ENCODE peak calls at places on chromosomes 6 and 20, in four cellular contexts. W is brain microvascular endothelial cell, E is heart right ventricle, H is stomach. O is an unnamed sample.
A peak's percentile ranks its signal among the peaks of the same experiment; 100 is the strongest.

GRCh38 chr6:122063090-122063489 is 336.4 kb upstream of the HSF2 start:
- DNase-seq in H (no peak), W (no peak), E (no peak), O (no peak)

GRCh38 chr6:108364470-108364869 is 69.6 kb downstream of the AFG1L start:
- DNase-seq in H (no peak), W (no peak), E (no peak), O (no peak)

GRCh38 chr20:53364617-53365016 is 229.0 kb downstream of the ZNF217 start:
- DNase-seq in W (no peak), E (no peak), H (no peak), O (no peak)

GRCh38 chr6:113457156-113457555 is 400.0 kb upstream of the MARCKS start:
- DNase-seq in H (no peak), W (peak; percentile 95), E (no peak), O (no peak)

GRCh38 chr6:43668151-43669028 is 19.2 kb downstream of the MRPS18A start:
- DNase-seq in H (peak; percentile 69), E (peak; percentile 57), W (peak; percentile 14), O (peak; percentile 32)

GRCh38 chr6:32980488-32981038 is 12.2 kb downstream of the BRD2 start:
- DNase-seq in H (no peak), E (no peak), W (no peak), O (no peak)

GRCh38 chr20:23879811-23880374 is 345 bp upstream of the CST5 start:
- DNase-seq in E (no peak), H (no peak), W (no peak), O (no peak)

GRCh38 chr20:52610749-52611148 is 361.4 kb upstream of the TSHZ2 start:
- DNase-seq in H (no peak), E (no peak), W (no peak), O (no peak)

GRCh38 chr20:34923414-34923813 is 32.2 kb downstream of the GSS start:
- DNase-seq in H (no peak), E (no peak), W (no peak), O (no peak)

GRCh38 chr6:83258517-83258916 is 65.4 kb downstream of the RWDD2A start:
- DNase-seq in W (peak; percentile 40), E (no peak), H (no peak), O (no peak)

GRCh38 chr6:142334294-142334693 is 32.5 kb downstream of the ADGRG6 start:
- DNase-seq in E (no peak), W (no peak), H (no peak), O (no peak)

GRCh38 chr6:25749837-25750236 is 4.7 kb upstream of the SLC17A4 start:
- DNase-seq in E (no peak), H (no peak), W (no peak), O (no peak)

GRCh38 chr6:42041131-42042055 is 8.9 kb upstream of the TAF8 start:
- DNase-seq in H (no peak), W (no peak), E (peak; percentile 63), O (no peak)

GRCh38 chr20:46635514-46636091 is 15.7 kb downstream of the SLC13A3 start:
- DNase-seq in W (no peak), H (no peak), E (no peak), O (no peak)

DNA sequence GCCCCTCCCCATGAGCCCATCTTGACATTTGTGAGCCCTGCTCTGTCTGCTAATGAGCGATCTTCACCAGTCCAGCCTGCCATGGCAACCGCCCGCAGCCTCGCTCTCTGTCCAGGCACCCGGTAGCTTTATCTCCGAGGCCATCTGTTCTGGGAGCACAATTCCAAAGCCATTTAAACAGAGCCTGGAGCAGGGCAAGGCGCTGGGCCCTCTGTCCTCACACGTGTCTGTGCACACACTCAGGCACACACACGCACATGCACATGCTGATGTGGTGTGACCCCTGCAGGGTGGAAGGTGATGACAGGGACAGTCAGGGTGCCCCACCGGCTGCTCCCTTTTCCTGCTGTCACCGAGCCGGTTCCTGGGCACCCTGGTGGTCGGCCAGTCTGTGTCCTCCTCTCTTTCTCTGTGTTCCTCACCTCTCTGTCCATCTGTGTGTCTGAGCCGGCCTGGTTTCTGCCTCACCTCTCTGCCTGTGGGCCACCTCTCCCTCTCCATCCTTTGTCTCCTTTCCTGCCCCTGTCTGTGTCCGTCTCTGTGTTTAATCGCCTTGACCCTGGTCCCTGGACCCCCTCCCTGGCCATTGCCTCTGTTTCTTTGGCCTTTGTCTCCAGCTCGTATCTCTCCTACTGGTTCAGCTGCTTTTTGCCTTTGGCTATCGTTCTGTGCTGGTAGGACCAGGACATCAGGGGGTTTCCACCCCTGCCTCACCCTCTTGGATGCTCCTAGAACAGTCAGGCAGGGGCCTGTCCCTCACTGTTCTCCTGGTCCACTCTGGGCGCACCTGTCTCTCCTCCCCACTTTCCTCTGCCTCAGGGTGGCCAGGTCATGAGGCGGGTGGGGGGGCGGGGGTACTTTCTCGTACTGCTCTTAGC is 8.8 kb upstream of the MYT1 start:
- DNase-seq in H (no peak), E (no peak), W (no peak), O (no peak)
- H3K27me3 ChIP-seq in H (peaks cover 18% of the 10 kb centered on the region), E (peaks cover 43% of the 10 kb centered on the region), W (peaks cover 5% of the 10 kb centered on the region), O (peaks cover 16% of the 10 kb centered on the region)

DNA sequence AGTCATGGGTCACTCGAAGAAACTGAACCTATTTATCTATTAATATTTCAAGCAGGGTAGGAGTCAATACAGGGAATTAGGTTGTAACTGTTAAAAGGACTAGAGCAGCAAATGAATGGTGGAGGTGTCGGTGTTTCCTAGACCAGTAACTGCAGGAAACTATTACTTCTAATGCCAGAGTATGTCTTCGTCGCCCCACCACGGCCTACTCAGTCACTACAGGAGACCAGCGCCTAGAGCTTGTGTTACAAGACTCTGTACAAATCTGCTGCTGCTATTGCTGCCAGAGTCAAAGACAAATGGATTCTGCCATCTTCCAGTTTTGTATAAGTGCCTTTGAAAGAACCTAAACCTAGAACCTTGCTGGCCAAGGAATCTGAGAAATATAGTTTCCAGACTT is 343.9 kb downstream of the SOX4 start:
- DNase-seq in E (no peak), H (no peak), W (no peak), O (no peak)
- TF ChIP-seq CTCF in E (no peak), H (no peak), W (no peak), O (no peak)

GRCh38 chr6:45584127-45584526 is 206.4 kb upstream of the SUPT3H start:
- DNase-seq in E (no peak), H (no peak), W (no peak), O (no peak)
- H3K27ac ChIP-seq in E (no peak overlapping the region), H (no peak overlapping the region), W (no peak overlapping the region), O (no peak overlapping the region)

GRCh38 chr6:27861276-27861840 is 50.8 kb downstream of the OR2B2 start:
- DNase-seq in E (no peak), W (no peak), H (no peak), O (no peak)

GRCh38 chr6:27861861-27862260 is 50.3 kb downstream of the OR2B2 start:
- DNase-seq in W (no peak), H (no peak), E (no peak), O (no peak)

GRCh38 chr6:27863962-27864905 is 48.0 kb downstream of the OR2B2 start:
- DNase-seq in E (no peak), H (no peak), W (peak; percentile 9), O (no peak)

GRCh38 chr6:27864906-27865883 is 47.0 kb downstream of the OR2B2 start:
- DNase-seq in E (peak; percentile 77), W (peak; percentile 95), H (peak; percentile 61), O (peak; percentile 43)

GRCh38 chr6:27862396-27863061 is 49.7 kb downstream of the OR2B2 start:
- DNase-seq in H (no peak), E (no peak), W (no peak), O (no peak)
- H3K27me3 ChIP-seq in H (no peaks in the 10 kb centered on the region), E (peaks cover 6% of the 10 kb centered on the region), W (no peaks in the 10 kb centered on the region), O (no peaks in the 10 kb centered on the region)

DNA sequence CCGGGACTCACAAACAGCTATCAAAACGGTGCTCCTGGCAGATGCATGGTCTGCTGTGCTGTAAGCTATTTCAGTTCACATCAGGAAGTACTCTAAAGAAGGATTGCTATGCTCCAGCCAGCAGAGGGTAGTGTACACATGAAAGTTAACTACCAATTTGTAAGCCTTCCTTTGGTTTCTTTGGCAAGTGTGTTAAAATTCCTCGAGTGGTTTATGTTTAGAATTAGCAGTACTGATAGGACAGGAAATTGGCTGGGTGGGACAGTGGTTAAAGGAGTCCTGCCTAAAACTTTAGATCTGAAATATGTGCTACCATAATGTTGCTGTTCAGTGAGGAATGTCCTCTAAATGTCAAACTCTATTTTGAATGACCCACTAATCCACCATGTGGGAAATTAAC is 47.4 kb downstream of the TRMT11 start:
- DNase-seq in E (peak; percentile 56), H (no peak), W (peak; percentile 82), O (no peak)
- TF ChIP-seq CTCF in E (peak; percentile 63), H (peak; percentile 59), W (peak; percentile 78), O (peak; percentile 11)

GRCh38 chr20:57384953-57385761 is 6.0 kb upstream of the RBM38 start:
- DNase-seq in H (no peak), E (no peak), W (no peak), O (no peak)
- H3K27ac ChIP-seq in H (no peak overlapping the region), E (peak overlapping the region; percentile 61), W (no peak overlapping the region), O (no peak overlapping the region)